ENCODE peak calls at places on chromosomes 7 and 10, in six cellular contexts. One of them, this sample, is unnamed.

GRCh38 chr10:100081075-100082001 is at the start of gene CPN1:
- DNase-seq in lower leg skin: no peak
- DNase-seq in heart left ventricle: no peak
- DNase-seq in adrenal gland: no peak
- DNase-seq in right lobe of liver: peak; percentile 62
- DNase-seq in transverse colon: no peak
- DNase-seq in this sample: no peak

GRCh38 chr10:49552277-49552676 is 13.4 kb upstream of the ERCC6 start:
- DNase-seq in lower leg skin: peak; percentile 37
- DNase-seq in heart left ventricle: no peak
- DNase-seq in adrenal gland: no peak
- DNase-seq in right lobe of liver: no peak
- DNase-seq in transverse colon: no peak
- DNase-seq in this sample: no peak

GRCh38 chr7:464177-464711 is 55.4 kb downstream of the PDGFA start:
- DNase-seq in lower leg skin: no peak
- DNase-seq in heart left ventricle: no peak
- DNase-seq in adrenal gland: peak; percentile 10
- DNase-seq in right lobe of liver: peak; percentile 31
- DNase-seq in transverse colon: no peak
- DNase-seq in this sample: no peak

GRCh38 chr7:132213583-132213982 is 362.7 kb downstream of the PLXNA4 start:
- DNase-seq in lower leg skin: no peak
- DNase-seq in heart left ventricle: no peak
- DNase-seq in adrenal gland: no peak
- DNase-seq in right lobe of liver: no peak
- DNase-seq in transverse colon: no peak
- DNase-seq in this sample: no peak

GRCh38 chr10:59400214-59400613 is 37.9 kb upstream of the FAM13C start:
- DNase-seq in lower leg skin: no peak
- DNase-seq in heart left ventricle: no peak
- DNase-seq in adrenal gland: no peak
- DNase-seq in right lobe of liver: no peak
- DNase-seq in transverse colon: no peak
- DNase-seq in this sample: no peak

GRCh38 chr10:10499839-10500238 is 517.8 kb upstream of the CELF2 start:
- DNase-seq in lower leg skin: no peak
- DNase-seq in heart left ventricle: no peak
- DNase-seq in adrenal gland: no peak
- DNase-seq in right lobe of liver: no peak
- DNase-seq in transverse colon: no peak
- DNase-seq in this sample: no peak

GRCh38 chr10:78038105-78038504 is 4.4 kb downstream of the RPS24 start:
- DNase-seq in lower leg skin: no peak
- DNase-seq in heart left ventricle: no peak
- DNase-seq in adrenal gland: no peak
- DNase-seq in right lobe of liver: no peak
- DNase-seq in transverse colon: no peak
- DNase-seq in this sample: no peak

GRCh38 chr10:4806534-4806933 is 19.5 kb upstream of the AKR1E2 start:
- DNase-seq in lower leg skin: no peak
- DNase-seq in heart left ventricle: no peak
- DNase-seq in adrenal gland: no peak
- DNase-seq in right lobe of liver: no peak
- DNase-seq in transverse colon: no peak
- DNase-seq in this sample: no peak

GRCh38 chr10:99337261-99337905 is 8.2 kb downstream of the CNNM1 start:
- DNase-seq in lower leg skin: no peak
- DNase-seq in heart left ventricle: no peak
- DNase-seq in adrenal gland: no peak
- DNase-seq in right lobe of liver: no peak
- DNase-seq in transverse colon: no peak
- DNase-seq in this sample: no peak

GRCh38 chr10:25017661-25018060 is 1.2 kb downstream of the THNSL1 start:
- DNase-seq in lower leg skin: no peak
- DNase-seq in heart left ventricle: no peak
- DNase-seq in adrenal gland: no peak
- DNase-seq in right lobe of liver: no peak
- DNase-seq in transverse colon: no peak
- DNase-seq in this sample: no peak

GRCh38 chr10:65570143-65571010 is 1355.5 kb upstream of the LRRTM3 start:
- DNase-seq in lower leg skin: peak; percentile 18
- DNase-seq in heart left ventricle: peak; percentile 48
- DNase-seq in adrenal gland: peak; percentile 19
- DNase-seq in right lobe of liver: peak; percentile 60
- DNase-seq in transverse colon: peak; percentile 35
- DNase-seq in this sample: peak; percentile 50

GRCh38 chr7:134932707-134933370 is 53.5 kb upstream of the AGBL3 start:
- DNase-seq in lower leg skin: no peak
- DNase-seq in heart left ventricle: peak; percentile 74
- DNase-seq in adrenal gland: peak; percentile 27
- DNase-seq in right lobe of liver: no peak
- DNase-seq in transverse colon: peak; percentile 23
- DNase-seq in this sample: no peak

GRCh38 chr10:44981172-44982113 is 2.8 kb upstream of the DEPP1 start:
- DNase-seq in lower leg skin: no peak
- DNase-seq in heart left ventricle: peak; percentile 79
- DNase-seq in adrenal gland: peak; percentile 77
- DNase-seq in right lobe of liver: peak; percentile 14
- DNase-seq in transverse colon: no peak
- DNase-seq in this sample: peak; percentile 39

GRCh38 chr7:129775695-129776396 is 164.3 kb downstream of the NRF1 start:
- DNase-seq in lower leg skin: no peak
- DNase-seq in heart left ventricle: no peak
- DNase-seq in adrenal gland: no peak
- DNase-seq in right lobe of liver: no peak
- DNase-seq in transverse colon: no peak
- DNase-seq in this sample: no peak

GRCh38 chr7:101733713-101734475 is 83.5 kb upstream of the CUX1 start:
- DNase-seq in lower leg skin: no peak
- DNase-seq in heart left ventricle: no peak
- DNase-seq in adrenal gland: peak; percentile 81
- DNase-seq in right lobe of liver: peak; percentile 73
- DNase-seq in transverse colon: peak; percentile 53
- DNase-seq in this sample: peak; percentile 71

GRCh38 chr10:26334932-26335573 is 103.1 kb upstream of the APBB1IP start:
- DNase-seq in lower leg skin: peak; percentile 27
- DNase-seq in heart left ventricle: peak; percentile 33
- DNase-seq in adrenal gland: peak; percentile 32
- DNase-seq in right lobe of liver: peak; percentile 61
- DNase-seq in transverse colon: peak; percentile 44
- DNase-seq in this sample: no peak

GRCh38 chr7:33702511-33703054 is 202.8 kb upstream of the BMPER start:
- DNase-seq in lower leg skin: no peak
- DNase-seq in heart left ventricle: no peak
- DNase-seq in adrenal gland: no peak
- DNase-seq in right lobe of liver: no peak
- DNase-seq in transverse colon: no peak
- DNase-seq in this sample: no peak

GRCh38 chr10:42988517-42989395 is 88.1 kb upstream of the RET start:
- DNase-seq in lower leg skin: no peak
- DNase-seq in heart left ventricle: no peak
- DNase-seq in adrenal gland: no peak
- DNase-seq in right lobe of liver: no peak
- DNase-seq in transverse colon: no peak
- DNase-seq in this sample: no peak

GRCh38 chr7:279821-280220 is 10.1 kb upstream of the FOXL3 start:
- DNase-seq in lower leg skin: no peak
- DNase-seq in heart left ventricle: peak; percentile 5
- DNase-seq in adrenal gland: no peak
- DNase-seq in right lobe of liver: no peak
- DNase-seq in transverse colon: no peak
- DNase-seq in this sample: no peak

GRCh38 chr10:5594271-5595036 is 69.7 kb downstream of the CALML3 start:
- DNase-seq in lower leg skin: no peak
- DNase-seq in heart left ventricle: no peak
- DNase-seq in adrenal gland: no peak
- DNase-seq in right lobe of liver: no peak
- DNase-seq in transverse colon: no peak
- DNase-seq in this sample: no peak

GRCh38 chr7:5657901-5658300 is 123.6 kb downstream of the RNF216 start:
- DNase-seq in lower leg skin: no peak
- DNase-seq in heart left ventricle: no peak
- DNase-seq in adrenal gland: no peak
- DNase-seq in right lobe of liver: no peak
- DNase-seq in transverse colon: no peak
- DNase-seq in this sample: no peak

GRCh38 chr10:110363572-110364411 is 59.1 kb upstream of the SMNDC1 start:
- DNase-seq in lower leg skin: no peak
- DNase-seq in heart left ventricle: no peak
- DNase-seq in adrenal gland: no peak
- DNase-seq in right lobe of liver: peak; percentile 86
- DNase-seq in transverse colon: peak; percentile 24
- DNase-seq in this sample: no peak

DNA sequence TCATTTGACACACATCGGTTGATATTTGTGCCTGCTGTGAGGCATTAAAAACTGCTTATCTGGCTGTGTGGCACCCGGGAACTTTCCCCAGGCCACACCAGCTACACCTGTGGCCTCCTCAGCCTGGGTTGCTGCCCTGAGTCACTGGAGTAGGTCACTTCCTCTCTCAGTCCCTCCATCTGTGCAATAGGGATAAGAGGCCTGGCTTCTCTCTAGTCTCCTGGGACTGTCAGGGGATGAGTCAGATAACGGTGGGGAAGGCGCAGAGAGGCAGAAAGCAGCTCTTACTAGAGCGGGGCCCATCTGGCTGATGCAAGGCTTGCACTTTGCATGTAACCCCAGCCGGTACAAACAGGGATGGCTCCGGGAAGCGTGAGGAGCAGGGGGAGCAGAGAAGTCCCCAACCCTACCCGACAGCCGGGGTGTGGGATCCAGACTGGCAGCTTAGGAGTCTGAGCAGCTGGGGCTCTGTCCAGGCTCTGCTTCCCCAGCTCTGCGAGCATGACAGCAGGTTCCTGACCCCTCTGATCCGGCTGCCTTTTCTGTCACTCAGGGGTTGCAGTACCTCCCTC is 34.0 kb downstream of the DNAJB12 start:
- DNase-seq in lower leg skin: peak; percentile 84
- DNase-seq in heart left ventricle: peak; percentile 86
- DNase-seq in adrenal gland: peak; percentile 94
- DNase-seq in right lobe of liver: no peak
- DNase-seq in transverse colon: peak; percentile 75
- DNase-seq in this sample: peak; percentile 81
- TF ChIP-seq POLR2A in lower leg skin: no peak
- TF ChIP-seq POLR2A in heart left ventricle: no peak
- TF ChIP-seq POLR2A in adrenal gland: peak; percentile 47
- TF ChIP-seq POLR2A in right lobe of liver: peak; percentile 84
- TF ChIP-seq POLR2A in transverse colon: no peak
- TF ChIP-seq POLR2A in this sample: no peak

DNA sequence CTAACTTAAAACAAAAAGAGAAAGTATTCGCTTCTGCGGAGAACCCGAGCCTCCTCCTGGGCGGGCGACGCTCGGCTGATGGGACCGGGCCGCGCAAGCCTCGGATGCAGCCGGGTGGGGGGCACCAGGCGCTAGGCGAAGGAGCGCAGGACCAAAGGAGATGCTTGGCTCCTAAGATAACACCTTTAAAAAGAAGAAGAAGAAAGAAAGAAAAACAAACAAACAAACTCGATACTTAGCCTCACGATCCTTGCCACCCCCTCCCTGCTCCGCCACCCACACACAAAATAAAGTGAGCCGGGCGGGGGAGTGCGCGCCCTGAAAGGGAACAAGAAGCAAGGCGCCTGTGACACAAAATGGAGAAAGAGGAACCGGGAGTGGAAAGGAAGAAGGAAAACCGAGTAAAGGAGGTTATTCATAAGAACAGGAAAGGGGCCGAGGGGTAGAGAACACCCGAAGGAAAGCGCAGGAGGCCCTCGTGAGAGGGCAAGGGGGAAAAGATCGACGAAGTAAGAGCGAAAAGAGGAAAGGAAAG is 34.0 kb upstream of the EBLN1 start:
- DNase-seq in lower leg skin: peak; percentile 38
- DNase-seq in heart left ventricle: peak; percentile 76
- DNase-seq in adrenal gland: peak; percentile 72
- DNase-seq in right lobe of liver: peak; percentile 59
- DNase-seq in transverse colon: peak; percentile 55
- DNase-seq in this sample: peak; percentile 59
- H3K4me3 ChIP-seq in lower leg skin: peak overlapping the region; percentile 82
- H3K4me3 ChIP-seq in heart left ventricle: peak overlapping the region; percentile 73
- H3K4me3 ChIP-seq in adrenal gland: peak overlapping the region; percentile 47
- H3K4me3 ChIP-seq in right lobe of liver: peak overlapping the region; percentile 68
- H3K4me3 ChIP-seq in transverse colon: peak overlapping the region; percentile 60
- H3K4me3 ChIP-seq in this sample: peak overlapping the region; percentile 62

DNA sequence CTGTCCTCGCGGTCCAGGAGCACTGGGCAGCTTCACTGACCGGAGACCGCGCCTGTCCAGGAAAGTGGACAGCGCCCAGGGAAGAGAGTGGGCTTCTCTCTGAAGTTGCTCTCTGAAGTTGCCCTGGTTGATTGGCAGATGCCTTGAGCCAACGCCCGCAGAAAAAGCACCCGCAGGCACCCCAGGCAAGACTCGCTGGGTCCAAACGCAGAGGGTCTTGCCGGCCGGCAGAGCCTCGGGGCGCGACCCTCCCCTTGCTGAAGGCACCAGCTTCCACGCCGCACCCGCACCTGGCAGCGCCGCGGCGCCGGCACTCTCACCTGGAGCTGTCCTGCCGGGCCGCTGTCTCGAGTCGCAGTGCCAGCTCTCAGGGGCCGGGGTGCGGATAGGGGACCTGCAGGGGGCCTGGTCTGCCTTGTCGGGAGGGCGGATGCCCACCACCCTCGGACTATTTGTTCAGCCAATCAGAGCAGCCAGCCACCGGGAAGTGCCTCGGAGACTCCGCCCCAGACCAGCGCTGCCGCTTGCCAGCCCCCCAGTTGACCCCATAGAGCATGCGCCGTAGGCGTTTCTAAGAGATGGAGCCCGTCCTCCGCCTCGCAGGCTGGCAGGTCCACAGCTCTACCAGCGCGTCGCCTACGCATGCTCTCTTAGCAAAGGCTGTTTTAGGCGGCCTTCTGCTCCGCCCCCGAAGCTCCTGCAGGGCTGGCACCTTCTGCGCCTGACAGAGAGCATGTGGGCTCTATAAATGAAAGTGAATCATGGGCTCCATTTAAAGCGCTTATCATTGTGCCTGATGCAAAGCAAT is at the start of gene LIPA:
- DNase-seq in lower leg skin: peak; percentile 94
- DNase-seq in heart left ventricle: peak; percentile 98
- DNase-seq in adrenal gland: peak; percentile 99
- DNase-seq in right lobe of liver: peak; percentile 99
- DNase-seq in transverse colon: peak; percentile 94
- DNase-seq in this sample: peak; percentile 95
- TF ChIP-seq POLR2A in lower leg skin: no peak
- TF ChIP-seq POLR2A in heart left ventricle: no peak
- TF ChIP-seq POLR2A in adrenal gland: peak; percentile 67
- TF ChIP-seq POLR2A in right lobe of liver: peak; percentile 78
- TF ChIP-seq POLR2A in transverse colon: peak; percentile 61
- TF ChIP-seq POLR2A in this sample: no peak

DNA sequence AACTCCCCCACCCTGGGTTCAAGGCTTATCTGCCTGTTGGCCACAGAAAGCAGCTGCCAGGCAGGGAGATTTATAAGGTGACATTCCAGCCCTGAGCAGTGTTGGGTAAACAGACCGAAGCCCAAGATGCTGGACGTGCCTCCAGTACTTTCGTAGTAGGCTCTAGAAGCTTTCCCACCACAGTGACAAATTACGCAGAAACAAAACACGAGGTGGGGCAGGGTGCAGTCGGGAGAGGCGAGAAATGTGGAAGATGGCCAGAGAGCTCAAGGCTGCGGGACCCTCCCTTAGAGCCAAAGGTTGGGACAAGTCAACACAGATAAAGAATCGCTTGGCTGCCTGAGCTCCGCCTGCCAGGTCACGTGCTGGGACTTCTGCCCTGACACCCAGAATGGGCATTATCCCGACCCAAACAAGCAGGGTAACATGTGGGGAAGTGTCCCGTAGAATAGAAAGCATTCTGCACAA is 41.0 kb downstream of the CCDC3 start:
- DNase-seq in lower leg skin: peak; percentile 20
- DNase-seq in heart left ventricle: no peak
- DNase-seq in adrenal gland: peak; percentile 29
- DNase-seq in right lobe of liver: peak; percentile 85
- DNase-seq in transverse colon: peak; percentile 60
- DNase-seq in this sample: peak; percentile 63
- H3K4me3 ChIP-seq in lower leg skin: no peak overlapping the region
- H3K4me3 ChIP-seq in heart left ventricle: no peak overlapping the region
- H3K4me3 ChIP-seq in adrenal gland: no peak overlapping the region
- H3K4me3 ChIP-seq in right lobe of liver: no peak overlapping the region
- H3K4me3 ChIP-seq in transverse colon: no peak overlapping the region
- H3K4me3 ChIP-seq in this sample: peak overlapping the region; percentile 20

This sample was measured in ovary.